ENCODE peak calls at places on chromosome 6, in seven cellular contexts. One of them, this sample, is unnamed.

GRCh38 chr6:90098025-90098474 is 198.6 kb downstream of the BACH2 start:
- DNase-seq in suprapubic skin: peak
- DNase-seq in Panc1: no peak
- DNase-seq in neural progenitor cell: no peak
- DNase-seq in AG04449: peak
- DNase-seq in nephron progenitor cell: no peak
- DNase-seq in fibroblast of the aortic adventitia: peak
- DNase-seq in this sample: peak

GRCh38 chr6:3251462-3252314 is 7.1 kb upstream of the PSMG4 start:
- DNase-seq in suprapubic skin: peak
- DNase-seq in Panc1: peak
- DNase-seq in neural progenitor cell: peak
- DNase-seq in AG04449: no peak
- DNase-seq in nephron progenitor cell: peak
- DNase-seq in fibroblast of the aortic adventitia: peak
- DNase-seq in this sample: peak

GRCh38 chr6:21479140-21479539 is 114.4 kb upstream of the SOX4 start:
- DNase-seq in suprapubic skin: no peak
- DNase-seq in Panc1: no peak
- DNase-seq in neural progenitor cell: no peak
- DNase-seq in AG04449: no peak
- DNase-seq in nephron progenitor cell: no peak
- DNase-seq in fibroblast of the aortic adventitia: peak
- DNase-seq in this sample: no peak

GRCh38 chr6:44679906-44680698 is 292.6 kb downstream of the CDC5L start:
- DNase-seq in suprapubic skin: no peak
- DNase-seq in Panc1: no peak
- DNase-seq in neural progenitor cell: no peak
- DNase-seq in AG04449: no peak
- DNase-seq in nephron progenitor cell: no peak
- DNase-seq in fibroblast of the aortic adventitia: no peak
- DNase-seq in this sample: no peak

GRCh38 chr6:144602523-144603180 is 317.5 kb downstream of the UTRN start:
- DNase-seq in suprapubic skin: no peak
- DNase-seq in Panc1: no peak
- DNase-seq in neural progenitor cell: no peak
- DNase-seq in AG04449: no peak
- DNase-seq in nephron progenitor cell: no peak
- DNase-seq in fibroblast of the aortic adventitia: no peak
- DNase-seq in this sample: no peak

GRCh38 chr6:4124361-4124760 is 11.0 kb downstream of the ECI2 start:
- DNase-seq in suprapubic skin: no peak
- DNase-seq in Panc1: no peak
- DNase-seq in neural progenitor cell: no peak
- DNase-seq in AG04449: no peak
- DNase-seq in nephron progenitor cell: no peak
- DNase-seq in fibroblast of the aortic adventitia: no peak
- DNase-seq in this sample: no peak

GRCh38 chr6:55578537-55579363 is at the start of gene HMGCLL1:
- DNase-seq in suprapubic skin: no peak
- DNase-seq in Panc1: no peak
- DNase-seq in neural progenitor cell: peak
- DNase-seq in AG04449: no peak
- DNase-seq in nephron progenitor cell: peak
- DNase-seq in fibroblast of the aortic adventitia: no peak
- DNase-seq in this sample: peak

GRCh38 chr6:96304997-96305396 is 216.6 kb upstream of the UFL1 start:
- DNase-seq in suprapubic skin: no peak
- DNase-seq in Panc1: peak
- DNase-seq in neural progenitor cell: no peak
- DNase-seq in AG04449: no peak
- DNase-seq in nephron progenitor cell: no peak
- DNase-seq in fibroblast of the aortic adventitia: no peak
- DNase-seq in this sample: no peak

GRCh38 chr6:18126116-18126515 is 3.6 kb upstream of the NHLRC1 start:
- DNase-seq in suprapubic skin: no peak
- DNase-seq in Panc1: no peak
- DNase-seq in neural progenitor cell: no peak
- DNase-seq in AG04449: no peak
- DNase-seq in nephron progenitor cell: no peak
- DNase-seq in fibroblast of the aortic adventitia: peak
- DNase-seq in this sample: no peak

DNA sequence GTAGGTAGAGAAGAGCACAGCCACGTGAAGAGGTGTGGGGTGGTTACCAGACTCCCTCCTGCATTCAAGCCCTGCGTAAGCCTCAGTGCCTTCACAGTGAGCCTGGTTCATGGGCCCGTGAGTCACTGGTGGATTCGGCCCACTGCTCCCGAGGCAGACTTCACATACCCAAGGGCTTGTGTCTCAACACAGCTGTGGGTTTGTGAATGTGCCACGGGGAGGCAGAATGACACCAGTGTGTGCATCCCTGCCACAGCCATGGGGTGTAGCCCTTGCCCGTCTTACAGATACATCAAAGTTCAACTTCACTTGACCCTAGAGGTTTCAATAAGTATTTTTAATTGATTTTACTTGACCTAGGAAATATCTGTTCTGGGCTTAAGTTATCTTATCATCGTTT is 108.5 kb downstream of the MAP3K4 start:
- DNase-seq in suprapubic skin: no peak
- DNase-seq in Panc1: no peak
- DNase-seq in neural progenitor cell: no peak
- DNase-seq in AG04449: no peak
- DNase-seq in nephron progenitor cell: no peak
- DNase-seq in fibroblast of the aortic adventitia: no peak
- DNase-seq in this sample: peak
- TF ChIP-seq CTCF in suprapubic skin: no peak
- TF ChIP-seq CTCF in Panc1: no peak
- TF ChIP-seq CTCF in neural progenitor cell: no peak
- TF ChIP-seq CTCF in AG04449: no peak
- TF ChIP-seq CTCF in nephron progenitor cell: no peak
- TF ChIP-seq CTCF in fibroblast of the aortic adventitia: no peak
- TF ChIP-seq CTCF in this sample: peak

DNA sequence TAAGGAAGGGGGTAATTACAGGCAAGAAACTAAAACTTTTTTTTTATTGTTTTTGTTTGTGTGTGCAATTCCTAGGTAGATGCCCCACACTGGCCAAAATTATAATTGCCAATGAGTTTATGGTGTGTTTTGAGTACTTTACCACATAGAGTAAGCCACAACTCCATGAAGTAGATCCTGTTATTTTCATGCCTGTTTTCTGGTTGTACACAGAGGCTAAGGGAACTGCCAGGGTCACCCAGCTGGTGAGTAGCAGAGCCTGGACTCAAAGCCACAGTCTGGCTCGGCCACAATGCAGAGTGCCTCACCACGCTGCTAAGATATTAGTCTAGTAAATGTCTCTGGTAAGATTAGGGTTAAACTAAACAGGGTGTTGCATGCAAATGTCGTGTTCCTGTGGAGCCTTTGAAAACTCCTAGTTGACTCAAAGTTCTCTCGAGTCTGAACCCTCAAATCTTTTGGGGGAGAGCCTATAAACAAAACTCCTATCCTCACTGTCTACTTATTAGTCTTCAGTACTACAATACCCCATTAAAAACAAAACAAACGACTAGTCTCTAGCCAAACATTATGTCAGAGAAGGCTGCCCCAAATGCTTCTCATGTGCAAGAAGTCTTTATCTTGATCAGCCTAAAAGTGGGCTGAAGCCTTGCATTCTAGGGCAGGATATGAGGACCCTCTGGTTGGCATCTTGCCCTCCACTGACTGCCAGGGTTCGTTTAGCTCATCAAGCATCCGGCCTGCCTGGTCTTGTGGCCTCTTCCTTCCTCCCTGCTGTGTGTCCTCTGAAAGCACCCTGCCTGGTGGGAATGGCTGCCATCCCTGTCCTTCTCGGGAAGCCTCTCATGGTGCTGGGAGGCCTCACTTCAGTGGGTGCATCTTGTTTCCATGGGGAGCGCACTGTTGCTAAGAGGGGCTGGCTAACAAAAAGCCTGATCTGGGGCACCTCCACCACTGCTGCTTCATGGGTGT is 4.2 kb downstream of the DUSP22 start:
- DNase-seq in suprapubic skin: no peak
- DNase-seq in Panc1: no peak
- DNase-seq in neural progenitor cell: no peak
- DNase-seq in AG04449: no peak
- DNase-seq in nephron progenitor cell: no peak
- DNase-seq in fibroblast of the aortic adventitia: peak
- DNase-seq in this sample: no peak
- TF ChIP-seq CTCF in suprapubic skin: no peak
- TF ChIP-seq CTCF in Panc1: no peak
- TF ChIP-seq CTCF in neural progenitor cell: no peak
- TF ChIP-seq CTCF in AG04449: no peak
- TF ChIP-seq CTCF in nephron progenitor cell: no peak
- TF ChIP-seq CTCF in fibroblast of the aortic adventitia: no peak
- TF ChIP-seq CTCF in this sample: no peak

DNA sequence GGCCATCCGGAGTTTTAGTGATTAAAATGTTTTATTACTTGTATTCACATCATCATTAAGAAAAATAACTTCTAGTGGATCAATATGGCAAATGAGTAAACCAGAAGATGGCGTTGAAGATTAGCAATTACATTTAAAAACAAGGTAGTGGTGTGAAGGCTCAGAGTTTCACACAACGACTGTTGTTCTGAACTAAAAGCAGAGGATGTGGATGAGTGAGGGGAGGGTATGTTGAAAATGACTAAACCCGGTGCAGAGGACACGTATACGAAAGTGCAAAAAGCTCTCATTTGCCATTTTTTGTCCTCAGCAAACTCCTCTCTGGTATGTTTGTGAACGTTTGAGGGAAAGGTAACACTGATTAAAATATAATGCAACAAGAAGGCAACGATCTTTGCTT is 1.9 kb upstream of the IRF4 start:
- DNase-seq in suprapubic skin: no peak
- DNase-seq in Panc1: peak
- DNase-seq in neural progenitor cell: no peak
- DNase-seq in AG04449: no peak
- DNase-seq in nephron progenitor cell: no peak
- DNase-seq in fibroblast of the aortic adventitia: no peak
- DNase-seq in this sample: no peak
- TF ChIP-seq CTCF in suprapubic skin: no peak
- TF ChIP-seq CTCF in Panc1: no peak
- TF ChIP-seq CTCF in neural progenitor cell: no peak
- TF ChIP-seq CTCF in AG04449: no peak
- TF ChIP-seq CTCF in nephron progenitor cell: no peak
- TF ChIP-seq CTCF in fibroblast of the aortic adventitia: no peak
- TF ChIP-seq CTCF in this sample: no peak

GRCh38 chr6:119284861-119285521 is 64.6 kb downstream of the MAN1A1 start:
- DNase-seq in suprapubic skin: no peak
- DNase-seq in Panc1: no peak
- DNase-seq in neural progenitor cell: peak
- DNase-seq in AG04449: no peak
- DNase-seq in nephron progenitor cell: no peak
- DNase-seq in fibroblast of the aortic adventitia: no peak
- DNase-seq in this sample: no peak
- TF ChIP-seq CTCF in suprapubic skin: no peak
- TF ChIP-seq CTCF in Panc1: peak
- TF ChIP-seq CTCF in neural progenitor cell: peak
- TF ChIP-seq CTCF in AG04449: no peak
- TF ChIP-seq CTCF in nephron progenitor cell: no peak
- TF ChIP-seq CTCF in fibroblast of the aortic adventitia: peak
- TF ChIP-seq CTCF in this sample: no peak

GRCh38 chr6:13229205-13230085 is 98.9 kb downstream of the TBC1D7 start:
- DNase-seq in suprapubic skin: no peak
- DNase-seq in Panc1: peak
- DNase-seq in neural progenitor cell: peak
- DNase-seq in AG04449: no peak
- DNase-seq in nephron progenitor cell: no peak
- DNase-seq in fibroblast of the aortic adventitia: no peak
- DNase-seq in this sample: peak
- TF ChIP-seq CTCF in suprapubic skin: no peak
- TF ChIP-seq CTCF in Panc1: peak
- TF ChIP-seq CTCF in neural progenitor cell: peak
- TF ChIP-seq CTCF in AG04449: no peak
- TF ChIP-seq CTCF in nephron progenitor cell: no peak
- TF ChIP-seq CTCF in fibroblast of the aortic adventitia: no peak
- TF ChIP-seq CTCF in this sample: no peak

GRCh38 chr6:167252271-167252670 is 38.8 kb upstream of the UNC93A start:
- DNase-seq in suprapubic skin: no peak
- DNase-seq in Panc1: no peak
- DNase-seq in neural progenitor cell: no peak
- DNase-seq in AG04449: no peak
- DNase-seq in nephron progenitor cell: no peak
- DNase-seq in fibroblast of the aortic adventitia: no peak
- DNase-seq in this sample: no peak

DNA sequence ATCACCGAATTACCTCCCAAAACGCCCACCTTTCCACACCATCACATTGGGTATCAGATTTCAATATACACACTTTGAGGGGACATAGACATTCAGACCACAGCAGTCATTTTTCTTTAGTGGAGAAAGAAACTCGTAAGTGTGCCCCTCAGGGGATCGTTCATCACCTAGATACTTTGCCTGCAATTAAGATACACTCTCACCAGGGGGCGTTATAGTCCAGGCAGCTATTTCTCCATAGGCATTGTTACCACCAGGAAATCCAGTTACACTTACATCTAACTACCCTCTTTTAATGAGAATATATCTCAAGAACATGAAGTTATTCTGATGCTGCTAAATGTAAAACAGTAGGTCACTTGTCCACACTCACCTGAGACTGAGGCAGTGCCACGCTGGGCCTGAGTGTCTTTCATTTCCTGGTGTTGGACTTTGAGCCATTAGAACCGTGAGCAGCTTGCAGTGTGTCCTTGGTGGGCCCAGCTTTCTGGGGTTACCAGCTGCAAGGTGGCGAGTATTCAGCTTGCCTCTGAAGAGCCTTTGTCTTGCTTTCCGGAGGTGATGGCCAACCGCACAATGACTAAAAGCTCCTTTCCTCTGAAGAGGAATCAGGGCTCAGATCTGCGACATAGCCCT is 35.1 kb upstream of the UNC93A start:
- DNase-seq in suprapubic skin: no peak
- DNase-seq in Panc1: no peak
- DNase-seq in neural progenitor cell: no peak
- DNase-seq in AG04449: no peak
- DNase-seq in nephron progenitor cell: no peak
- DNase-seq in fibroblast of the aortic adventitia: no peak
- DNase-seq in this sample: no peak
- TF ChIP-seq CTCF in suprapubic skin: no peak
- TF ChIP-seq CTCF in Panc1: peak
- TF ChIP-seq CTCF in neural progenitor cell: peak
- TF ChIP-seq CTCF in AG04449: no peak
- TF ChIP-seq CTCF in nephron progenitor cell: no peak
- TF ChIP-seq CTCF in fibroblast of the aortic adventitia: peak
- TF ChIP-seq CTCF in this sample: no peak

This sample was measured in hepatocyte.